ENCODE peak calls at places on chromosomes 5 and 9, in five cellular contexts. N is A549, I is HCT116, J is GM23338, K is HepG2. T is an unnamed sample.

GRCh38 chr5:120139039-120139438 is 325.1 kb upstream of the PRR16 start:
- DNase-seq in K (peak), J (no peak), N (peak), I (no peak), T (peak)

GRCh38 chr9:121067655-121068054 is 7.1 kb upstream of the CNTRL start:
- DNase-seq in I (no peak), N (no peak), K (no peak), J (no peak), T (peak)

GRCh38 chr5:178077751-178078150 is 35.6 kb upstream of the N4BP3 start:
- DNase-seq in J (peak), K (peak), I (no peak), N (no peak), T (no peak)

GRCh38 chr5:115349001-115349817 is 52.8 kb upstream of the CCDC112 start:
- DNase-seq in J (no peak), I (peak), K (peak), N (peak), T (no peak)

GRCh38 chr9:131393622-131394463 is at the start of gene PRRC2B:
- DNase-seq in K (peak), J (peak), N (peak), I (peak), T (peak)

GRCh38 chr9:130985606-130986162 is 23.3 kb upstream of the LAMC3 start:
- DNase-seq in I (no peak), K (no peak), N (no peak), J (no peak), T (no peak)

GRCh38 chr5:78547731-78548189 is 100.8 kb downstream of the LHFPL2 start:
- DNase-seq in I (no peak), J (no peak), N (no peak), K (no peak), T (no peak)

GRCh38 chr9:3285365-3286161 is 240.2 kb downstream of the RFX3 start:
- DNase-seq in N (no peak), K (no peak), I (no peak), J (no peak), T (no peak)

GRCh38 chr9:87831159-87831558 is 51.5 kb upstream of the SPATA31E1 start:
- DNase-seq in J (no peak), I (no peak), K (no peak), N (no peak), T (no peak)

GRCh38 chr5:122775713-122776084 is 819 bp downstream of the SNX2 start:
- DNase-seq in N (peak), K (no peak), I (no peak), J (no peak), T (peak)

GRCh38 chr5:40736103-40736875 is 19.5 kb downstream of the TTC33 start:
- DNase-seq in K (peak), I (peak), J (peak), N (peak), T (peak)

GRCh38 chr9:3863114-3863528 is 337.3 kb upstream of the RFX3 start:
- DNase-seq in J (no peak), N (peak), K (no peak), I (peak), T (no peak)

GRCh38 chr5:32805966-32806626 is 95.0 kb downstream of the NPR3 start:
- DNase-seq in I (no peak), K (no peak), J (no peak), N (peak), T (no peak)

GRCh38 chr5:98638701-98639100 is 134.8 kb upstream of the RGMB start:
- DNase-seq in J (no peak), I (no peak), N (no peak), K (no peak), T (no peak)

GRCh38 chr5:155008669-155009068 is 4.9 kb upstream of the KIF4B start:
- DNase-seq in K (peak), J (no peak), I (peak), N (no peak), T (no peak)

GRCh38 chr5:173640166-173640804 is 23.8 kb upstream of the BOD1 start:
- DNase-seq in I (no peak), K (no peak), N (no peak), J (no peak), T (no peak)

GRCh38 chr9:114098021-114098659 is 952 bp downstream of the KIF12 start:
- DNase-seq in N (peak), I (peak), K (no peak), J (peak), T (peak)

GRCh38 chr9:79615038-79615437 is 43.3 kb downstream of the TLE4 start:
- DNase-seq in K (no peak), I (no peak), J (no peak), N (no peak), T (no peak)

GRCh38 chr9:127712851-127713250 is 2.6 kb downstream of the PTRH1 start:
- DNase-seq in N (no peak), K (no peak), J (no peak), I (no peak), T (no peak)

GRCh38 chr5:97094579-97095317 is 47.7 kb downstream of the LIX1 start:
- DNase-seq in K (no peak), N (no peak), I (no peak), J (no peak), T (no peak)

GRCh38 chr9:2420488-2421056 is 201.0 kb upstream of the VLDLR start:
- DNase-seq in K (no peak), J (peak), I (no peak), N (no peak), T (no peak)

GRCh38 chr5:17444496-17444895 is 53.5 kb upstream of the TAF11L2 start:
- DNase-seq in K (no peak), J (no peak), N (no peak), I (no peak), T (no peak)

GRCh38 chr5:24381861-24382460 is 262.8 kb downstream of the CDH10 start:
- DNase-seq in K (no peak), N (peak), J (peak), I (no peak), T (no peak)

GRCh38 chr5:134436523-134437339 is 25.1 kb upstream of the CDKN2AIPNL start:
- DNase-seq in K (peak), J (no peak), N (peak), I (no peak), T (peak)

GRCh38 chr5:122182491-122182921 is 53.2 kb downstream of the ZNF474 start:
- DNase-seq in K (no peak), N (no peak), I (no peak), J (peak), T (no peak)

GRCh38 chr9:131272212-131272611 is 4.1 kb downstream of the FAM78A start:
- DNase-seq in J (no peak), N (no peak), I (no peak), K (no peak), T (no peak)

GRCh38 chr5:132830436-132831094 is at the start of gene SHROOM1:
- DNase-seq in I (peak), J (peak), K (peak), N (peak), T (no peak)

GRCh38 chr5:149824115-149824514 is 94.0 kb downstream of the PPARGC1B start:
- DNase-seq in K (peak), J (no peak), N (no peak), I (no peak), T (no peak)

GRCh38 chr9:129496187-129497063 is 124.5 kb downstream of the C9orf50 start:
- DNase-seq in K (peak), I (peak), J (peak), N (peak), T (peak)

GRCh38 chr9:129174724-129175514 is 3.1 kb downstream of the IER5L start:
- DNase-seq in J (peak), I (peak), N (peak), K (peak), T (peak)

GRCh38 chr5:126812199-126812570 is 35.2 kb downstream of the LMNB1 start:
- DNase-seq in I (no peak), K (no peak), J (no peak), N (no peak), T (no peak)

GRCh38 chr9:21904776-21905175 is 89.4 kb downstream of the CDKN2A start:
- DNase-seq in J (peak), N (no peak), K (no peak), I (no peak), T (no peak)

GRCh38 chr5:140402258-140403074 is 833 bp downstream of the ANKHD1 start:
- DNase-seq in I (no peak), N (peak), K (peak), J (peak), T (peak)
- TF ChIP-seq REST in I (no peak), N (peak), K (peak), J (peak), T (peak)

GRCh38 chr5:172385661-172386187 is 68.6 kb downstream of the SH3PXD2B start:
- DNase-seq in K (no peak), I (no peak), N (no peak), J (no peak), T (no peak)

GRCh38 chr5:172395483-172395882 is 58.8 kb downstream of the SH3PXD2B start:
- DNase-seq in I (no peak), K (no peak), J (no peak), N (no peak), T (no peak)

GRCh38 chr5:172385164-172385563 is 69.2 kb downstream of the SH3PXD2B start:
- DNase-seq in N (no peak), I (no peak), J (no peak), K (no peak), T (no peak)

GRCh38 chr5:172389578-172390112 is 64.7 kb downstream of the SH3PXD2B start:
- DNase-seq in N (no peak), J (no peak), I (no peak), K (no peak), T (no peak)
- TF ChIP-seq CTCF in N (peak), J (peak), I (peak), K (peak), T (no peak)

GRCh38 chr9:96020300-96020821 is 144.9 kb downstream of the ERCC6L2 start:
- DNase-seq in I (no peak), K (no peak), J (peak), N (no peak), T (no peak)

GRCh38 chr9:96015876-96016686 is 140.6 kb downstream of the ERCC6L2 start:
- DNase-seq in I (no peak), J (no peak), N (no peak), K (no peak), T (no peak)

GRCh38 chr9:96021616-96022444 is 146.3 kb downstream of the ERCC6L2 start:
- DNase-seq in I (no peak), K (no peak), N (no peak), J (peak), T (no peak)

GRCh38 chr9:96022445-96023031 is 147.0 kb downstream of the ERCC6L2 start:
- DNase-seq in J (peak), K (no peak), I (no peak), N (no peak), T (no peak)

GRCh38 chr9:96020822-96021615 is 145.5 kb downstream of the ERCC6L2 start:
- DNase-seq in I (no peak), J (peak), K (no peak), N (no peak), T (peak)
- TF ChIP-seq REST in I (no peak), J (no peak), K (no peak), N (no peak), T (no peak)

GRCh38 chr9:137301086-137301947 is 754 bp downstream of the NRARP start:
- DNase-seq in I (peak), N (peak), J (peak), K (no peak), T (peak)
- TF ChIP-seq CTCF in I (no peak), N (peak), J (peak), K (no peak), T (no peak)

GRCh38 chr9:99813739-99814138 is 7.9 kb upstream of the NR4A3 start:
- DNase-seq in I (no peak), N (no peak), J (peak), K (no peak), T (no peak)
- TF ChIP-seq REST in I (no peak), N (no peak), J (no peak), K (no peak), T (no peak)

T was measured in HL-60.